ENCODE peak calls at places on chromosomes 12 and 14, in seven cellular contexts. F is sigmoid colon, W is GM12878, P is tibial nerve, B is A549, A is transverse colon, D is esophagus muscularis mucosa. N is an unnamed sample.

GRCh38 chr12:2288001-2288400 is 235.2 kb downstream of the CACNA1C start:
- DNase-seq in F (no peak), W (no peak), P (no peak), B (no peak), A (peak; percentile 28), D (no peak), N (no peak)

GRCh38 chr14:105891631-105892452 is 365.5 kb downstream of the TMEM121 start:
- DNase-seq in F (peak; percentile 61), W (no peak), P (no peak), B (no peak), A (peak; percentile 5), D (no peak), N (peak; percentile 10)

GRCh38 chr12:128726866-128727265 is 96.9 kb downstream of the SLC15A4 start:
- DNase-seq in F (no peak), W (no peak), P (no peak), B (no peak), A (peak; percentile 46), D (no peak), N (no peak)

GRCh38 chr12:95788637-95789036 is 1.9 kb downstream of the NTN4 start:
- DNase-seq in F (no peak), W (no peak), P (no peak), B (no peak), A (no peak), D (no peak), N (no peak)

GRCh38 chr12:32566663-32567634 is 112.2 kb upstream of the DNM1L start:
- DNase-seq in F (no peak), W (no peak), P (no peak), B (no peak), A (no peak), D (no peak), N (no peak)

GRCh38 chr12:62214847-62215246 is 45.4 kb upstream of the USP15 start:
- DNase-seq in F (no peak), W (no peak), P (no peak), B (no peak), A (no peak), D (no peak), N (no peak)

GRCh38 chr14:67674139-67674479 is 323 bp downstream of the VTI1B start:
- DNase-seq in F (peak; percentile 83), W (no peak), P (peak; percentile 40), B (peak; percentile 80), A (peak; percentile 78), D (no peak), N (peak; percentile 64)

GRCh38 chr14:95046711-95047681 is 110.3 kb downstream of the DICER1 start:
- DNase-seq in F (peak; percentile 90), W (no peak), P (no peak), B (no peak), A (peak; percentile 54), D (no peak), N (no peak)

GRCh38 chr14:22508662-22509035 is 80.4 kb downstream of the DAD1 start:
- DNase-seq in F (no peak), W (no peak), P (no peak), B (no peak), A (no peak), D (no peak), N (no peak)

GRCh38 chr14:77148510-77149231 is 7.1 kb upstream of the ZDHHC22 start:
- DNase-seq in F (peak; percentile 17), W (no peak), P (no peak), B (no peak), A (no peak), D (no peak), N (no peak)

GRCh38 chr12:113151655-113152054 is 2.1 kb downstream of the CFAP73 start:
- DNase-seq in F (no peak), W (no peak), P (no peak), B (no peak), A (no peak), D (no peak), N (no peak)

GRCh38 chr12:113152196-113152834 is 2.8 kb downstream of the CFAP73 start:
- DNase-seq in F (no peak), W (no peak), P (no peak), B (no peak), A (no peak), D (no peak), N (no peak)

GRCh38 chr12:113154351-113154973 is 4.9 kb downstream of the CFAP73 start:
- DNase-seq in F (no peak), W (no peak), P (no peak), B (no peak), A (no peak), D (no peak), N (no peak)

GRCh38 chr12:113155060-113155459 is 5.5 kb downstream of the CFAP73 start:
- DNase-seq in F (no peak), W (no peak), P (no peak), B (no peak), A (no peak), D (no peak), N (no peak)

GRCh38 chr12:113152835-113153814 is 3.6 kb downstream of the CFAP73 start:
- DNase-seq in F (no peak), W (no peak), P (peak; percentile 38), B (peak; percentile 92), A (peak; percentile 79), D (no peak), N (peak; percentile 22)
- H3K4me3 ChIP-seq in F (no peak overlapping the region), W (peak overlapping the region; percentile 59), P (peak overlapping the region; percentile 47), B (peak overlapping the region; percentile 43), A (peak overlapping the region; percentile 34), D (peak overlapping the region; percentile 42), N (peak overlapping the region; percentile 29)

GRCh38 chr12:109533487-109533740 is 39.9 kb downstream of the MMAB start:
- DNase-seq in F (no peak), W (no peak), P (no peak), B (no peak), A (no peak), D (no peak), N (no peak)
- H3K27ac ChIP-seq in F (no peak overlapping the region), W (no peak overlapping the region), P (no peak overlapping the region), B (no peak overlapping the region), A (no peak overlapping the region), D (no peak overlapping the region), N (no peak overlapping the region)

GRCh38 chr14:89123851-89124250 is 293.2 kb downstream of the FOXN3 start:
- DNase-seq in F (no peak), W (no peak), P (no peak), B (no peak), A (no peak), D (no peak), N (no peak)
- TF ChIP-seq EP300 in F (no peak), W (no peak), P (no peak), B (no peak), A (no peak), D (no peak), N (no peak)

DNA sequence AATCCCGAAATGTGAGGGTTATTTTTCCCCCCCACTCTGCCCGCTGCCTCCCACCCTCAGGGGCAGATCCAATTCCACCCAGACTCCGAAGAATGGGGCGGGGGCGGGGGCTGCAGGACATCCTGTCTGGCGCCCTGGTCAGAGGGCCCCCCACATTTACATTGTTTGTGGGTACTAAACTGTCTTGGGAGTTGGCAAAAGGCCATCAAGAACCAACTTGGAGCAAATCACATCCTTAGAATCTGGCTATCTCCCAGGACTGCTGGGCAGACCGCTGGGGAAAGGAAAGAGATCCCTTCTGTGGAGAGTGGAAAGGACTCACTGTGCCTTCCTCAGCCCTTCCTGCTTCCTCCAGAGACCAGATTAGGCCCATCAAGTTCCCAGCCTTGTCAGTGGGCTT is 2.4 kb downstream of the EMP1 start:
- DNase-seq in F (no peak), W (no peak), P (no peak), B (no peak), A (no peak), D (no peak), N (no peak)
- H3K4me3 ChIP-seq in F (no peak overlapping the region), W (no peak overlapping the region), P (peak overlapping the region; percentile 65), B (no peak overlapping the region), A (no peak overlapping the region), D (peak overlapping the region; percentile 54), N (peak overlapping the region; percentile 52)

GRCh38 chr12:44873898-44874297 is 2.2 kb downstream of the NELL2 start:
- DNase-seq in F (no peak), W (no peak), P (no peak), B (no peak), A (no peak), D (no peak), N (no peak)

GRCh38 chr12:44863867-44864266 is 12.2 kb downstream of the NELL2 start:
- DNase-seq in F (no peak), W (no peak), P (no peak), B (no peak), A (no peak), D (no peak), N (no peak)

GRCh38 chr12:44874981-44875416 is 1.1 kb downstream of the NELL2 start:
- DNase-seq in F (no peak), W (no peak), P (no peak), B (no peak), A (no peak), D (no peak), N (no peak)

GRCh38 chr12:44875417-44875953 is 630 bp downstream of the NELL2 start:
- DNase-seq in F (no peak), W (no peak), P (no peak), B (no peak), A (no peak), D (no peak), N (no peak)

DNA sequence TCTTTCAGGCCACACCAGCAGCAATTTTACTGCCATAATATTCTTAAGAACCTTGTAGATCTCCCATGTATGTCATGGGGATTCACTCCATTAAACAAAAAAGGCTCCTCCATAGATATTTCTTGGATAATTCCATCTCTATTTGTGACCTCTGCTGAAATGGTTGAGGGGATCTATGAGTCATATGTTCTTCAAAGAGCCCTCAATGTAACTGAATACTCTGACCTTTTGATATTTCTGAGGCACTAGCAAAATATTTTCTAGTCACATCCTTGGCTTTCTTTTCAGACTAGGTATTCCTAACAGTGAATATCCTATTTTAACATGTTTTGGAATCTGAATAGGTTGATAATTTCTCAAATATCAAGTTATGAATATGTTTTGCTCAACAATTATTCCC is 6.6 kb downstream of the NELL2 start:
- DNase-seq in F (no peak), W (no peak), P (no peak), B (no peak), A (no peak), D (no peak), N (no peak)
- H3K27ac ChIP-seq in F (no peak overlapping the region), W (no peak overlapping the region), P (no peak overlapping the region), B (no peak overlapping the region), A (no peak overlapping the region), D (no peak overlapping the region), N (no peak overlapping the region)

GRCh38 chr12:68901551-68901950 is 31.4 kb downstream of the CPM start:
- DNase-seq in F (no peak), W (no peak), P (no peak), B (no peak), A (no peak), D (no peak), N (no peak)

GRCh38 chr12:68904351-68904982 is 28.5 kb downstream of the CPM start:
- DNase-seq in F (no peak), W (no peak), P (no peak), B (no peak), A (no peak), D (no peak), N (no peak)

GRCh38 chr12:68908076-68908475 is 24.9 kb downstream of the CPM start:
- DNase-seq in F (no peak), W (no peak), P (no peak), B (no peak), A (no peak), D (no peak), N (no peak)

GRCh38 chr12:68903511-68903910 is 29.5 kb downstream of the CPM start:
- DNase-seq in F (no peak), W (no peak), P (no peak), B (no peak), A (no peak), D (no peak), N (no peak)

GRCh38 chr12:68905731-68906130 is 27.2 kb downstream of the CPM start:
- DNase-seq in F (no peak), W (no peak), P (no peak), B (no peak), A (no peak), D (no peak), N (no peak)
- TF ChIP-seq EP300 in F (no peak), W (no peak), P (no peak), B (no peak), A (no peak), D (no peak), N (no peak)